ENCODE peak calls at places on chromosome 5, in six cellular contexts. H, B, W, Z, T and E are unnamed samples.

GRCh38 chr5:74412064-74412463 is 228.5 kb downstream of the ENC1 start:
- DNase-seq in Z (no peak), T (no peak), W (no peak), B (peak; percentile 54), H (no peak), E (no peak)

GRCh38 chr5:39198080-39198479 is 21.3 kb downstream of the FYB1 start:
- DNase-seq in B (no peak), H (no peak), T (no peak), W (peak; percentile 29), Z (no peak), E (no peak)

GRCh38 chr5:121758640-121759039 is 93.0 kb upstream of the FTMT start:
- DNase-seq in T (no peak), H (no peak), Z (no peak), B (no peak), W (no peak), E (no peak)

GRCh38 chr5:75052461-75053285 is at the start of gene GCNT4:
- DNase-seq in W (no peak), H (peak; percentile 61), T (peak; percentile 38), Z (peak; percentile 52), B (peak; percentile 67), E (peak; percentile 58)

GRCh38 chr5:120367896-120368634 is 96.0 kb upstream of the PRR16 start:
- DNase-seq in B (no peak), H (no peak), W (no peak), Z (no peak), T (no peak), E (no peak)

GRCh38 chr5:115116001-115116400 is 53.7 kb downstream of the TRIM36 start:
- DNase-seq in H (no peak), W (no peak), T (no peak), Z (no peak), B (no peak), E (no peak)

GRCh38 chr5:37208883-37209808 is 40.0 kb downstream of the CPLANE1 start:
- DNase-seq in Z (no peak), W (no peak), B (no peak), H (peak; percentile 61), T (no peak), E (no peak)

GRCh38 chr5:108003178-108003577 is 332.4 kb upstream of the EFNA5 start:
- DNase-seq in H (no peak), W (no peak), T (no peak), B (no peak), Z (no peak), E (no peak)

GRCh38 chr5:111072949-111073682 is 1.6 kb downstream of the TSLP start:
- DNase-seq in H (peak; percentile 70), W (peak; percentile 19), B (peak; percentile 60), T (peak; percentile 61), Z (peak; percentile 28), E (peak; percentile 15)

GRCh38 chr5:38576971-38577684 is 20.7 kb upstream of the LIFR start:
- DNase-seq in Z (no peak), B (no peak), W (no peak), T (no peak), H (no peak), E (no peak)

GRCh38 chr5:89901983-89902382 is 507.6 kb downstream of the CETN3 start:
- DNase-seq in W (no peak), Z (no peak), B (no peak), T (peak; percentile 18), H (no peak), E (no peak)

GRCh38 chr5:123813937-123814624 is 302.1 kb downstream of the CSNK1G3 start:
- DNase-seq in B (no peak), W (no peak), H (no peak), Z (no peak), T (no peak), E (no peak)

GRCh38 chr5:91245871-91246270 is 137.2 kb downstream of the ARRDC3 start:
- DNase-seq in T (no peak), H (no peak), W (no peak), Z (no peak), B (no peak), E (no peak)

GRCh38 chr5:178279723-178280438 is 47.3 kb upstream of the PHYKPL start:
- DNase-seq in B (peak; percentile 91), Z (peak; percentile 90), T (peak; percentile 87), W (peak; percentile 49), H (peak; percentile 94), E (peak; percentile 91)

GRCh38 chr5:132406144-132406783 is 36.8 kb downstream of the SLC22A5 start:
- DNase-seq in W (no peak), Z (no peak), T (no peak), B (no peak), H (no peak), E (no peak)

GRCh38 chr5:132410451-132411381 is 41.2 kb downstream of the SLC22A5 start:
- DNase-seq in T (peak; percentile 88), B (peak; percentile 81), Z (peak; percentile 88), H (peak; percentile 90), W (no peak), E (peak; percentile 89)

GRCh38 chr5:132408965-132409364 is 39.5 kb downstream of the SLC22A5 start:
- DNase-seq in Z (no peak), H (no peak), W (no peak), T (no peak), B (no peak), E (no peak)

GRCh38 chr5:132407970-132408369 is 38.5 kb downstream of the SLC22A5 start:
- DNase-seq in H (no peak), T (no peak), B (no peak), Z (no peak), W (no peak), E (no peak)

GRCh38 chr5:132408456-132408855 is 38.9 kb downstream of the SLC22A5 start:
- DNase-seq in T (no peak), B (no peak), W (no peak), Z (no peak), H (no peak), E (no peak)
- H3K4me1 ChIP-seq in T (peaks cover 35% of the 10 kb centered on the region), B (peaks cover 25% of the 10 kb centered on the region), W (peaks cover 12% of the 10 kb centered on the region), Z (peaks cover 35% of the 10 kb centered on the region), H (peaks cover 26% of the 10 kb centered on the region), E (peaks cover 35% of the 10 kb centered on the region)

GRCh38 chr5:10677533-10677932 is 83.5 kb downstream of the DAP start:
- DNase-seq in T (no peak), Z (no peak), B (no peak), W (no peak), H (no peak), E (no peak)

GRCh38 chr5:10680876-10681481 is 80.1 kb downstream of the DAP start:
- DNase-seq in B (no peak), Z (no peak), W (no peak), H (no peak), T (no peak), E (no peak)

GRCh38 chr5:10678236-10678635 is 82.8 kb downstream of the DAP start:
- DNase-seq in H (no peak), W (no peak), T (no peak), Z (no peak), B (no peak), E (no peak)

GRCh38 chr5:10681605-10682428 is 79.2 kb downstream of the DAP start:
- DNase-seq in Z (no peak), T (no peak), H (no peak), W (no peak), B (no peak), E (no peak)

DNA sequence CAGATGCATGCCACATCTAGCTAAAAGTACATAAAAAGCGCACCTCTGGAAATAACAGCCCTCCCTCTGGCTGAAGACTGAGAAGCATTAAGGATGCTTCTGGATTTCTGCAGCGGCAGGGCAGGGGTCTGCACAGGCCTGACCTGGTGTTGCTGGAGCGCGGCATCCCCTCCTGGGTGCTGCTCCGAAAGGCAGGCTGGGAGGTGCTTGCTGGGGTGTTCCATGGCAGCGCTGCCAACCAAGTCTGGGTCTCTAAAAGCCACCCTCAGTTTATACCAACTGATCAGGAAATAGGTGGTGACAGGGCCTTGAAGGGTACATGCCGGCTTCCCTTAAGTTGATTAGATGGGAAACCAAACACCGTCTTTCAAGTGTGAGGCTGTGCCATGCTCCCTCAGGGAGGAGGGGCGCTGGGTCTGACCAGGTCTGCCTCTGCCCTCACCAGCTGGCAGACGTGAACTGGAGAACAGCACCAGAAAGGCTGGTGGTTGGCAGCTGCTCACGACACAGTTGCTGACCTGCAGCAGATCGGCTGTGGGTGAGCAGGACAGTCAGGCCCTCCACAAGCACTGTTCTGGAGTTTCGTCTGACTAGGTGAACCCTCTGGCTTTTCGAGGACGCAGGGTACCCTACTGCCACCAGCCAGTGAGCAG is 81.6 kb downstream of the DAP start:
- DNase-seq in B (no peak), W (no peak), Z (no peak), H (no peak), T (no peak), E (no peak)
- TF ChIP-seq POLR2A in B (no peak), W (no peak), Z (no peak), H (no peak), T (no peak), E (no peak)

GRCh38 chr5:140673187-140673976 is at the start of gene DND1:
- DNase-seq in H (peak; percentile 51), Z (no peak), W (no peak), B (peak; percentile 64), T (no peak), E (no peak)
- H3K4me3 ChIP-seq in H (peak within 1 kb of the TSS; percentile 2), Z (peak within 1 kb of the TSS; percentile 19), W (no peak within 1 kb of the TSS), B (peak within 1 kb of the TSS; percentile 39), T (no peak within 1 kb of the TSS), E (no peak within 1 kb of the TSS)

GRCh38 chr5:9282211-9282610 is 263.7 kb downstream of the SEMA5A start:
- DNase-seq in W (no peak), T (no peak), H (no peak), B (no peak), Z (no peak), E (no peak)

GRCh38 chr5:9284781-9285307 is 261.0 kb downstream of the SEMA5A start:
- DNase-seq in B (peak; percentile 85), Z (no peak), H (no peak), W (no peak), T (no peak), E (no peak)

GRCh38 chr5:9283473-9283872 is 262.4 kb downstream of the SEMA5A start:
- DNase-seq in W (no peak), B (no peak), T (no peak), H (no peak), Z (no peak), E (no peak)

GRCh38 chr5:9283021-9283420 is 262.9 kb downstream of the SEMA5A start:
- DNase-seq in Z (no peak), H (no peak), B (no peak), W (no peak), T (no peak), E (no peak)

GRCh38 chr5:9284272-9284671 is 261.6 kb downstream of the SEMA5A start:
- DNase-seq in Z (no peak), T (no peak), B (no peak), H (no peak), W (no peak), E (no peak)
- H3K4me1 ChIP-seq in Z (no peaks in the 10 kb centered on the region), T (no peaks in the 10 kb centered on the region), B (peaks cover 17% of the 10 kb centered on the region), H (no peaks in the 10 kb centered on the region), W (no peaks in the 10 kb centered on the region), E (no peaks in the 10 kb centered on the region)

GRCh38 chr5:60843693-60844428 is at the start of gene ELOVL7:
- DNase-seq in H (peak; percentile 58), B (peak; percentile 64), W (peak; percentile 66), Z (peak; percentile 79), T (peak; percentile 87), E (peak; percentile 93)
- TF ChIP-seq POLR2A in H (peak; percentile 57), B (no peak), W (peak; percentile 86), Z (no peak), T (peak; percentile 83), E (peak; percentile 91)

GRCh38 chr5:146205499-146206202 is 2.2 kb downstream of the RBM27 start:
- DNase-seq in H (no peak), T (no peak), W (no peak), B (no peak), Z (no peak), E (no peak)
- H3K4me3 ChIP-seq in H (no peak overlapping the region), T (peak overlapping the region; percentile 8), W (no peak overlapping the region), B (no peak overlapping the region), Z (no peak overlapping the region), E (no peak overlapping the region)